ENCODE peak calls at places on chromosomes 3 and 15, in five cellular contexts. Y is left cardiac atrium, X is A172, J is Caco-2, M is astrocyte of the hippocampus. B is an unnamed sample.

GRCh38 chr15:81504170-81504905 is 130.3 kb upstream of the TMC3 start:
- DNase-seq in Y (no peak), X (peak), J (no peak), M (no peak), B (no peak)

GRCh38 chr3:85867072-85867471 is 908.3 kb downstream of the CADM2 start:
- DNase-seq in Y (no peak), X (no peak), J (no peak), M (no peak), B (no peak)

GRCh38 chr15:32651229-32651837 is 9.8 kb downstream of the SCG5 start:
- DNase-seq in Y (no peak), X (peak), J (peak), M (peak), B (no peak)

GRCh38 chr3:150783920-150784746 is 21.2 kb upstream of the SIAH2 start:
- DNase-seq in Y (no peak), X (no peak), J (no peak), M (no peak), B (no peak)

GRCh38 chr15:70329179-70329578 is 231.5 kb upstream of the TLE3 start:
- DNase-seq in Y (no peak), X (no peak), J (no peak), M (no peak), B (no peak)

GRCh38 chr3:44954962-44955361 is 21.0 kb downstream of the ZDHHC3 start:
- DNase-seq in Y (no peak), X (peak), J (no peak), M (peak), B (no peak)

GRCh38 chr3:148372476-148372875 is 325.2 kb upstream of the AGTR1 start:
- DNase-seq in Y (no peak), X (no peak), J (peak), M (peak), B (no peak)

GRCh38 chr15:72825831-72826230 is 42.3 kb upstream of the ADPGK start:
- DNase-seq in Y (no peak), X (no peak), J (no peak), M (no peak), B (no peak)

GRCh38 chr15:96924570-96924969 is 594.1 kb downstream of the NR2F2 start:
- DNase-seq in Y (no peak), X (no peak), J (no peak), M (no peak), B (no peak)

GRCh38 chr3:132029182-132029902 is 5.5 kb downstream of the CPNE4 start:
- DNase-seq in Y (peak), X (peak), J (peak), M (peak), B (peak)

GRCh38 chr3:29381595-29381994 is 100.7 kb downstream of the RBMS3 start:
- DNase-seq in Y (no peak), X (no peak), J (no peak), M (no peak), B (no peak)

GRCh38 chr15:93500155-93500554 is 411.1 kb upstream of the RGMA start:
- DNase-seq in Y (no peak), X (no peak), J (no peak), M (no peak), B (no peak)

GRCh38 chr15:69983696-69984265 is 113.9 kb downstream of the TLE3 start:
- DNase-seq in Y (no peak), X (peak), J (no peak), M (peak), B (no peak)

GRCh38 chr3:37997791-37998370 is 7.3 kb downstream of the VILL start:
- DNase-seq in Y (peak), X (no peak), J (no peak), M (no peak), B (peak)

GRCh38 chr15:72098076-72098475 is 19.9 kb downstream of the MYO9A start:
- DNase-seq in Y (no peak), X (no peak), J (no peak), M (peak), B (no peak)

GRCh38 chr3:62374375-62374876 is 1.1 kb upstream of the FEZF2 start:
- DNase-seq in Y (no peak), X (no peak), J (no peak), M (peak), B (no peak)

GRCh38 chr15:67998599-67999122 is 55.5 kb upstream of the PIAS1 start:
- DNase-seq in Y (no peak), X (no peak), J (no peak), M (peak), B (no peak)

GRCh38 chr15:73803806-73804205 is 50.7 kb upstream of the INSYN1 start:
- DNase-seq in Y (no peak), X (no peak), J (no peak), M (no peak), B (no peak)

GRCh38 chr15:39279331-39279730 is 301.5 kb upstream of the THBS1 start:
- DNase-seq in Y (no peak), X (no peak), J (no peak), M (no peak), B (no peak)

GRCh38 chr3:49470714-49471420 is 800 bp downstream of the DAG1 start:
- DNase-seq in Y (no peak), X (no peak), J (no peak), M (no peak), B (peak)

GRCh38 chr3:26847675-26848074 is 225.1 kb downstream of the LRRC3B start:
- DNase-seq in Y (no peak), X (no peak), J (no peak), M (no peak), B (no peak)

GRCh38 chr15:50224606-50225005 is 40.9 kb downstream of the HDC start:
- DNase-seq in Y (no peak), X (no peak), J (no peak), M (no peak), B (no peak)

GRCh38 chr3:133872781-133873180 is 22.9 kb downstream of the RAB6B start:
- DNase-seq in Y (no peak), X (no peak), J (no peak), M (no peak), B (no peak)

GRCh38 chr3:190172751-190173150 is 52.1 kb upstream of the P3H2 start:
- DNase-seq in Y (no peak), X (no peak), J (no peak), M (no peak), B (no peak)

GRCh38 chr15:60752973-60753720 is 274.2 kb upstream of the ICE2 start:
- DNase-seq in Y (no peak), X (no peak), J (no peak), M (no peak), B (no peak)

B was measured in right cardiac atrium.